ENCODE peak calls at places on chromosomes 12 and 14, in nine cellular contexts. One of them, this sample, is unnamed.

GRCh38 chr14:104940526-104941150 is 16.0 kb downstream of the PLD4 start:
- DNase-seq in mesothelial cell of epicardium: no peak
- DNase-seq in uterus: no peak
- DNase-seq in AG04450: no peak
- DNase-seq in CD4-positive, alpha-beta T cell: no peak
- DNase-seq in EL: no peak
- DNase-seq in dorsolateral prefrontal cortex: no peak
- DNase-seq in sciatic nerve: no peak
- DNase-seq in KG1: no peak
- DNase-seq in this sample: no peak

GRCh38 chr12:68177562-68177961 is 18.0 kb upstream of the IFNG start:
- DNase-seq in uterus: no peak
- DNase-seq in EL: no peak
- DNase-seq in KG1: no peak
- DNase-seq in mesothelial cell of epicardium: no peak
- DNase-seq in dorsolateral prefrontal cortex: no peak
- DNase-seq in AG04450: no peak
- DNase-seq in CD4-positive, alpha-beta T cell: no peak
- DNase-seq in sciatic nerve: no peak
- DNase-seq in this sample: no peak

GRCh38 chr14:37623552-37623951 is 28.1 kb downstream of the TTC6 start:
- DNase-seq in KG1: no peak
- DNase-seq in CD4-positive, alpha-beta T cell: no peak
- DNase-seq in AG04450: no peak
- DNase-seq in uterus: no peak
- DNase-seq in dorsolateral prefrontal cortex: no peak
- DNase-seq in mesothelial cell of epicardium: no peak
- DNase-seq in sciatic nerve: no peak
- DNase-seq in EL: peak
- DNase-seq in this sample: peak

GRCh38 chr12:98845957-98846356 is 200.9 kb downstream of the APAF1 start:
- DNase-seq in uterus: no peak
- DNase-seq in AG04450: no peak
- DNase-seq in CD4-positive, alpha-beta T cell: no peak
- DNase-seq in KG1: no peak
- DNase-seq in dorsolateral prefrontal cortex: no peak
- DNase-seq in sciatic nerve: no peak
- DNase-seq in EL: no peak
- DNase-seq in mesothelial cell of epicardium: no peak
- DNase-seq in this sample: peak

GRCh38 chr12:131018808-131019397 is 65.2 kb downstream of the ADGRD1 start:
- DNase-seq in AG04450: no peak
- DNase-seq in sciatic nerve: no peak
- DNase-seq in mesothelial cell of epicardium: no peak
- DNase-seq in dorsolateral prefrontal cortex: no peak
- DNase-seq in CD4-positive, alpha-beta T cell: no peak
- DNase-seq in uterus: no peak
- DNase-seq in EL: no peak
- DNase-seq in KG1: no peak
- DNase-seq in this sample: no peak

GRCh38 chr14:89254201-89254919 is 162.7 kb downstream of the FOXN3 start:
- DNase-seq in sciatic nerve: no peak
- DNase-seq in uterus: no peak
- DNase-seq in AG04450: no peak
- DNase-seq in EL: no peak
- DNase-seq in CD4-positive, alpha-beta T cell: no peak
- DNase-seq in KG1: no peak
- DNase-seq in mesothelial cell of epicardium: no peak
- DNase-seq in dorsolateral prefrontal cortex: no peak
- DNase-seq in this sample: no peak

GRCh38 chr12:42666671-42667243 is 77.2 kb upstream of the PRICKLE1 start:
- DNase-seq in CD4-positive, alpha-beta T cell: no peak
- DNase-seq in mesothelial cell of epicardium: no peak
- DNase-seq in EL: no peak
- DNase-seq in dorsolateral prefrontal cortex: no peak
- DNase-seq in KG1: no peak
- DNase-seq in sciatic nerve: no peak
- DNase-seq in uterus: no peak
- DNase-seq in AG04450: peak
- DNase-seq in this sample: no peak

GRCh38 chr14:105066285-105067071 is 1.2 kb upstream of the GPR132 start:
- DNase-seq in EL: no peak
- DNase-seq in mesothelial cell of epicardium: no peak
- DNase-seq in KG1: no peak
- DNase-seq in dorsolateral prefrontal cortex: no peak
- DNase-seq in CD4-positive, alpha-beta T cell: no peak
- DNase-seq in uterus: no peak
- DNase-seq in AG04450: no peak
- DNase-seq in sciatic nerve: no peak
- DNase-seq in this sample: no peak

GRCh38 chr12:66008985-66009384 is 121.6 kb downstream of the LLPH start:
- DNase-seq in mesothelial cell of epicardium: no peak
- DNase-seq in uterus: no peak
- DNase-seq in AG04450: no peak
- DNase-seq in dorsolateral prefrontal cortex: no peak
- DNase-seq in sciatic nerve: no peak
- DNase-seq in KG1: no peak
- DNase-seq in CD4-positive, alpha-beta T cell: no peak
- DNase-seq in EL: no peak
- DNase-seq in this sample: no peak

This sample was measured in LoVo.